ENCODE peak calls at places on chromosome 17, in four cellular contexts. X, L, I and E are unnamed samples.

GRCh38 chr17:73028311-73028755 is 64.2 kb downstream of the SLC39A11 start:
- DNase-seq in X (no peak), L (no peak), I (no peak), E (no peak)

GRCh38 chr17:42124256-42124655 is 1.7 kb downstream of the HSPB9 start:
- DNase-seq in X (no peak), L (no peak), I (no peak), E (peak; percentile 57)

GRCh38 chr17:39695089-39695474 is 4.8 kb upstream of the ERBB2 start:
- DNase-seq in X (no peak), L (no peak), I (no peak), E (no peak)

GRCh38 chr17:72614871-72615626 is 477.4 kb downstream of the SLC39A11 start:
- DNase-seq in X (peak; percentile 81), L (no peak), I (no peak), E (no peak)

GRCh38 chr17:70767102-70767701 is 597.9 kb downstream of the KCNJ2 start:
- DNase-seq in X (peak; percentile 42), L (peak; percentile 60), I (peak; percentile 4), E (peak; percentile 33)

GRCh38 chr17:41907633-41908539 is 10.9 kb downstream of the ACLY start:
- DNase-seq in X (no peak), L (peak; percentile 84), I (no peak), E (no peak)

GRCh38 chr17:21375757-21376584 is at the start of gene KCNJ12:
- DNase-seq in X (no peak), L (peak; percentile 79), I (no peak), E (no peak)

GRCh38 chr17:6592193-6592592 is 35.8 kb upstream of the PITPNM3 start:
- DNase-seq in X (no peak), L (no peak), I (no peak), E (no peak)

GRCh38 chr17:72297326-72298115 is 176.7 kb downstream of the SOX9 start:
- DNase-seq in X (peak; percentile 48), L (no peak), I (no peak), E (no peak)

GRCh38 chr17:50219939-50220465 is 18.6 kb upstream of the COL1A1 start:
- DNase-seq in X (no peak), L (no peak), I (no peak), E (no peak)

GRCh38 chr17:48498168-48498840 is 32.5 kb downstream of the HOXB1 start:
- DNase-seq in X (no peak), L (no peak), I (no peak), E (peak; percentile 96)
- TF ChIP-seq JUND in X (no peak), L (no peak), I (no peak), E (no peak)

GRCh38 chr17:9123594-9124553 is 102.6 kb downstream of the NTN1 start:
- DNase-seq in X (no peak), L (no peak), I (no peak), E (no peak)
- TF ChIP-seq JUND in X (no peak), L (no peak), I (no peak), E (no peak)

GRCh38 chr17:37111329-37111728 is 162.6 kb downstream of the AATF start:
- DNase-seq in X (no peak), L (no peak), I (no peak), E (no peak)

GRCh38 chr17:37107406-37108083 is 158.8 kb downstream of the AATF start:
- DNase-seq in X (no peak), L (peak; percentile 44), I (no peak), E (peak; percentile 73)

GRCh38 chr17:37106049-37106448 is 157.3 kb downstream of the AATF start:
- DNase-seq in X (no peak), L (no peak), I (no peak), E (peak; percentile 20)

GRCh38 chr17:37110816-37111215 is 162.1 kb downstream of the AATF start:
- DNase-seq in X (no peak), L (no peak), I (no peak), E (no peak)

GRCh38 chr17:37110012-37110701 is 161.4 kb downstream of the AATF start:
- DNase-seq in X (no peak), L (peak; percentile 70), I (no peak), E (no peak)
- TF ChIP-seq JUND in X (no peak), L (no peak), I (no peak), E (no peak)

DNA sequence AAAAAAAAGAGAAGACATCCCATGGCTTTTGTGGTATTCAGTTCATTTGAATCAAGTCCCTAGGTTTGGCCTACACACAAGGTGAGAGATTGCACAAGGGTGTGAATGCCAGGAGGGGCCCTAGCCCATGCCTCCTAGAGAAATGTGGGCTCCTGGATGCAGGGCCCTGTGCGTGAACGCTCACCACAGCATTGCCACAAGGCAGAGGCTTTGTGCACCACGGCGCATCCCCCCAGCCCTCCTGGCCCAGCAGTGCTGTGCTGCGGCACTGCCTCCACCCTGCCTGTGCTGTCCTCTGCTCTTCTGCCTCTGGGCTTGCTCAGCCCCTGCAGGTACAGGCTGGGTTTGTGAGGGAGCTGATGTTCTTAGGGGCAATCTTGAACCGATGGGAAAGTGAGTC is 80.9 kb upstream of the MED9 start:
- DNase-seq in X (no peak), L (no peak), I (no peak), E (no peak)
- TF ChIP-seq JUND in X (no peak), L (no peak), I (no peak), E (no peak)

DNA sequence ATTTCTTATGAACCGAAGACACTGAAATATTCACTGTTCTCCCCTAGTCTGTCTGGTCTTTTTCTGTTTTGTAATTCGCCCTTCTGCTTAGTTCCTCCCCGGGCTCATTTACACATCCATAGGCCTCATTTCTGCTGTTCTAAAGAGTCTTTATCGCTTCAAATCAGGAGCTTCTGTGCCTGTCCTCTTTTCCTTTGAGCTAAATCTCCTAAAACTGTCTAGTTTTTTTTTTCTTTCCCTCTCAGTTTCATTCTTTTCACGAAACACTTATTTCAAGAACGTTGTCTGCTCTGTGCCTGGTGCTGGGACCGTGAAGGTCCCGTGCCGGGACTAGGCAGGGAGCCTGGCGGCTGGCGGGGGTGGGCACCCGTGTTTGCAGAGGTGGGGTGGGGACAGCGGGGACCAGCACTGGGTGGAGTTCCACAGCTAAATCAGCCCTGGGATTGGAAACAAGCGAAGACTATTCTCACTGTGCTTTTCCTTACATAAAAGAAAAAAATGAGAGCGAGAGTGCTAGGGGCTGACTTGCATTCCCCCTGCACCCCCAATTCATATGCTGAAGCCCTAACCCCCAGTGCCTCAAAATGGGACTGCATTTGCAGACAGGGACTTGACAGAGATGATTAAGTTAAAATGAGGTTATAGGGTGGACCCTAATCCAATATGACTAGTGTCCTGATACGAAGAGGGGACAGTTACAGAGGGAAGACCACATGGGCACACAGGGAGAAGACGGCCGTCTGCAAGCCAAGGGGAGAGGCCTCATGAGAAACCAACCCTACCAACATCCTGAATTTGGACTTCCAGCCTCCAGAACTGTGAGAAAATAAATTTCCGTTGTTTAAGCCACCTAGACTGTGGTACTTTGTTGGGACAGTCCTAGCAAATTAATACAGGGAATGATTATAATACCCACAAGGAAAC is 1.4 kb upstream of the TMEM220 start:
- DNase-seq in X (no peak), L (no peak), I (no peak), E (no peak)
- TF ChIP-seq JUND in X (no peak), L (no peak), I (no peak), E (no peak)

DNA sequence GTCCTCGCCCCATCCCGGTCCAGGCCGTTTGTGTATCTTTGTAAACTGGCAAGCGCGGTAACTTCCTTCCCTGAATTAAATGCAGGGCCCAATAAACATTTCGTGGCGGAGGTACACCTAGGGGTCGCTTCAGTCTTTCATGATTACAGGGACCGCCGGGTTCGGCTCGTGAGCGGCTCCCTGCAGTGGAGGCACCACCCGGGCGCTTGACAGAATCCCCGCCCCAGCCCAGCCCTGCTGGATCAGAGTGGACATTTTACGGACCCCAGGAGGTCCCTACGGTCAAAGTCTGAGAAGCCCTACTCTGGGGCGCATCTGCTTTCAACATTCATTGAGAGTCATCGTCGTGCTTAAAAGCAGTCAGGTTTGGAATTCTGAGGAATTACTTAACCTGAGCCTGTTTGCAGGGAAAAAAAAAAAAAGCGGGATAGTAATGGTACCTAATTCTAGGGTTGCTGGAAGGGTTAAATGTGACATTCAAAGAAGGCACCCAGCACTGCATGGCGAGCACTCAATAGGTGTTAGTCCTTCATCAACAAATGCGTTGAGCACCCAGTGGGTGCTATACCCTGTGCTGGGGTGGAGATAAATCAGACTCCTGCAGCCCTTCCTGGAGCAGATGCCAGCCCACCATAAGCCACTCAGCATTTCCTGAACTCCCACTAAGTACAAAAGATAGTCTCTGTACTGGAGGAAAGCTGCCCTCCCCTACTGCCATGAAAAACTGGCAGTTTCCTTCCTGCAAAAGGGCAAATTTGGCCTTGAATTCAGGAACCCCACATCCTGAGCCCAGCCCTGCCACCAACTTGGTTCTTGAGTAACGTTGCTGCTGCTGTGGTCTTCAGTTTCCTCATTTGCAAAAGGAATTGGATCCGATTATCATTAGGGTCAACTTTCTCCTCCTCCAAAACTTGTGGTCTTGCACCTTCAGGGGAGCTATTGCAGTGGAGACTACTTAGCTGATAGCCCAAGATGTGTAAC is 658 bp upstream of the DUSP3 start:
- DNase-seq in X (peak; percentile 34), L (no peak), I (no peak), E (no peak)
- TF ChIP-seq JUND in X (no peak), L (no peak), I (no peak), E (no peak)

GRCh38 chr17:82600731-82601446 is 47.4 kb downstream of the WDR45B start:
- DNase-seq in X (no peak), L (peak; percentile 35), I (no peak), E (no peak)
- TF ChIP-seq JUND in X (no peak), L (no peak), I (no peak), E (no peak)

GRCh38 chr17:49210158-49211029 is at the start of the genes ABI3 and GNGT2:
- DNase-seq in X (no peak), L (peak; percentile 20), I (no peak), E (no peak)
- TF ChIP-seq JUND in X (no peak), L (peak; percentile 64), I (no peak), E (no peak)